ENCODE peak calls at places on chromosome 15, in seven cellular contexts. Y is EL; L is stimulated activated CD8-positive, alpha-beta memory T cell treated with anti-CD3 and anti-CD28 coated beads, Interleukin-7, amount 100 ng/mL, for 1 hour; X is NCI-H2081; B is GM10248; K is OCI-LY7; F is HT-29. E is an unnamed sample.

GRCh38 chr15:101159096-101159935 is 92.5 kb downstream of the CHSY1 start:
- DNase-seq in Y (no peak), L (no peak), X (no peak), B (no peak), K (no peak), F (no peak), E (no peak)

GRCh38 chr15:83653639-83654378 is at the start of gene ADAMTSL3:
- DNase-seq in Y (no peak), L (no peak), X (peak; percentile 11), B (no peak), K (no peak), F (no peak), E (no peak)

GRCh38 chr15:33149919-33150318 is 44.6 kb downstream of the FMN1 start:
- DNase-seq in Y (no peak), L (no peak), X (no peak), B (no peak), K (no peak), F (peak; percentile 64), E (no peak)

GRCh38 chr15:72685301-72685924 is 569 bp downstream of the HIGD2B start:
- DNase-seq in Y (no peak), L (no peak), X (no peak), B (no peak), K (no peak), F (no peak), E (no peak)

GRCh38 chr15:26891448-26891881 is 24.6 kb downstream of the GABRA5 start:
- DNase-seq in Y (peak; percentile 26), L (no peak), X (peak; percentile 76), B (peak; percentile 42), K (peak; percentile 32), F (peak; percentile 76), E (no peak)

GRCh38 chr15:98428253-98428989 is 219.9 kb upstream of the IGF1R start:
- DNase-seq in Y (peak; percentile 73), L (peak; percentile 42), X (peak; percentile 45), B (peak; percentile 81), K (no peak), F (peak; percentile 5), E (peak; percentile 31)

GRCh38 chr15:41568350-41569017 is 9.5 kb downstream of the TYRO3 start:
- DNase-seq in Y (peak; percentile 18), L (no peak), X (no peak), B (peak; percentile 2), K (no peak), F (peak; percentile 35), E (no peak)

GRCh38 chr15:75673426-75674247 is 25.9 kb downstream of the SNX33 start:
- DNase-seq in Y (peak; percentile 89), L (no peak), X (no peak), B (no peak), K (no peak), F (no peak), E (no peak)